ENCODE peak calls at places on chromosome 22, in eight cellular contexts. J, H, V, Z, W, E, P and D are unnamed samples.

GRCh38 chr22:43510226-43511070 is 98.6 kb downstream of the MPPED1 start:
- DNase-seq in J (no peak), H (no peak), V (no peak), Z (no peak), W (peak; percentile 47), E (no peak), P (no peak), D (no peak)

GRCh38 chr22:29623553-29624169 is 20.2 kb downstream of the NF2 start:
- DNase-seq in J (no peak), H (no peak), V (no peak), Z (no peak), W (no peak), E (no peak), P (no peak), D (no peak)

GRCh38 chr22:46812034-46812605 is 49.7 kb downstream of the TBC1D22A start:
- DNase-seq in J (no peak), H (no peak), V (no peak), Z (no peak), W (no peak), E (no peak), P (no peak), D (no peak)

GRCh38 chr22:44385781-44386180 is 73.0 kb upstream of the SHISAL1 start:
- DNase-seq in J (no peak), H (no peak), V (no peak), Z (no peak), W (no peak), E (no peak), P (no peak), D (no peak)

GRCh38 chr22:43476341-43476740 is 64.5 kb downstream of the MPPED1 start:
- DNase-seq in J (peak; percentile 7), H (no peak), V (no peak), Z (no peak), W (no peak), E (no peak), P (no peak), D (no peak)

GRCh38 chr22:38949889-38950405 is 7.5 kb upstream of the APOBEC3A start:
- DNase-seq in J (no peak), H (no peak), V (no peak), Z (no peak), W (no peak), E (no peak), P (no peak), D (no peak)

GRCh38 chr22:50474711-50475651 is at the start of gene SBF1:
- DNase-seq in J (peak; percentile 86), H (peak; percentile 100), V (peak; percentile 78), Z (peak; percentile 82), W (peak; percentile 91), E (peak; percentile 80), P (peak; percentile 86), D (peak; percentile 100)

GRCh38 chr22:26918236-26918635 is 260.8 kb downstream of the MIAT start:
- DNase-seq in J (no peak), H (no peak), V (no peak), Z (no peak), W (no peak), E (no peak), P (no peak), D (no peak)

GRCh38 chr22:38317995-38318715 is 922 bp upstream of the CSNK1E start:
- DNase-seq in J (no peak), H (no peak), V (no peak), Z (peak; percentile 98), W (no peak), E (no peak), P (peak; percentile 84), D (no peak)